ENCODE peak calls at places on chromosomes 7 and 10, in eight cellular contexts. One of them, this sample, is unnamed. For H3K27me3 and H3K4me1, the result is how much of the 10 kb centered on the place peaks cover.

GRCh38 chr10:71831646-71832552 is 19.2 kb downstream of the PSAP start:
- DNase-seq in colonic mucosa: no peak
- DNase-seq in neuronal stem cell: no peak
- DNase-seq in CD8-positive, alpha-beta T cell: no peak
- DNase-seq in lower lobe of right lung: no peak
- DNase-seq in stomach: peak
- DNase-seq in cardiac muscle cell: no peak
- DNase-seq in iPS DF 6.9: no peak
- DNase-seq in this sample: no peak

GRCh38 chr10:67779455-67780205 is 58.4 kb downstream of the DNAJC12 start:
- DNase-seq in colonic mucosa: peak
- DNase-seq in neuronal stem cell: peak
- DNase-seq in CD8-positive, alpha-beta T cell: peak
- DNase-seq in lower lobe of right lung: no peak
- DNase-seq in stomach: peak
- DNase-seq in cardiac muscle cell: peak
- DNase-seq in iPS DF 6.9: peak
- DNase-seq in this sample: peak

GRCh38 chr7:8747338-8747737 is 313.9 kb downstream of the NXPH1 start:
- DNase-seq in colonic mucosa: no peak
- DNase-seq in neuronal stem cell: no peak
- DNase-seq in CD8-positive, alpha-beta T cell: no peak
- DNase-seq in lower lobe of right lung: no peak
- DNase-seq in stomach: no peak
- DNase-seq in cardiac muscle cell: no peak
- DNase-seq in iPS DF 6.9: no peak
- DNase-seq in this sample: no peak

GRCh38 chr10:28043941-28044340 is 45.1 kb upstream of the ODAD2 start:
- DNase-seq in colonic mucosa: no peak
- DNase-seq in neuronal stem cell: no peak
- DNase-seq in CD8-positive, alpha-beta T cell: no peak
- DNase-seq in lower lobe of right lung: no peak
- DNase-seq in stomach: no peak
- DNase-seq in cardiac muscle cell: no peak
- DNase-seq in iPS DF 6.9: no peak
- DNase-seq in this sample: no peak

GRCh38 chr10:66827353-66827752 is 98.5 kb upstream of the LRRTM3 start:
- DNase-seq in colonic mucosa: no peak
- DNase-seq in neuronal stem cell: no peak
- DNase-seq in CD8-positive, alpha-beta T cell: no peak
- DNase-seq in lower lobe of right lung: no peak
- DNase-seq in stomach: no peak
- DNase-seq in cardiac muscle cell: no peak
- DNase-seq in iPS DF 6.9: no peak
- DNase-seq in this sample: no peak

GRCh38 chr7:155603190-155603857 is 41.1 kb upstream of the RBM33 start:
- DNase-seq in colonic mucosa: no peak
- DNase-seq in neuronal stem cell: no peak
- DNase-seq in CD8-positive, alpha-beta T cell: no peak
- DNase-seq in lower lobe of right lung: no peak
- DNase-seq in stomach: no peak
- DNase-seq in cardiac muscle cell: peak
- DNase-seq in iPS DF 6.9: no peak
- DNase-seq in this sample: no peak

GRCh38 chr7:2295936-2296620 is 18.2 kb downstream of the SNX8 start:
- DNase-seq in colonic mucosa: no peak
- DNase-seq in neuronal stem cell: no peak
- DNase-seq in CD8-positive, alpha-beta T cell: no peak
- DNase-seq in lower lobe of right lung: no peak
- DNase-seq in stomach: no peak
- DNase-seq in cardiac muscle cell: no peak
- DNase-seq in iPS DF 6.9: no peak
- DNase-seq in this sample: no peak

GRCh38 chr7:15765753-15766152 is 79.3 kb upstream of the MEOX2 start:
- DNase-seq in colonic mucosa: no peak
- DNase-seq in neuronal stem cell: peak
- DNase-seq in CD8-positive, alpha-beta T cell: no peak
- DNase-seq in lower lobe of right lung: no peak
- DNase-seq in stomach: no peak
- DNase-seq in cardiac muscle cell: no peak
- DNase-seq in iPS DF 6.9: no peak
- DNase-seq in this sample: no peak

GRCh38 chr10:43272030-43272429 is 5.2 kb upstream of the RASGEF1A start:
- DNase-seq in colonic mucosa: no peak
- DNase-seq in neuronal stem cell: no peak
- DNase-seq in CD8-positive, alpha-beta T cell: no peak
- DNase-seq in lower lobe of right lung: no peak
- DNase-seq in stomach: no peak
- DNase-seq in cardiac muscle cell: no peak
- DNase-seq in iPS DF 6.9: no peak
- DNase-seq in this sample: no peak

GRCh38 chr7:37119296-37119695 is 329.4 kb downstream of the ELMO1 start:
- DNase-seq in colonic mucosa: no peak
- DNase-seq in neuronal stem cell: no peak
- DNase-seq in CD8-positive, alpha-beta T cell: no peak
- DNase-seq in lower lobe of right lung: no peak
- DNase-seq in stomach: no peak
- DNase-seq in cardiac muscle cell: no peak
- DNase-seq in iPS DF 6.9: no peak
- DNase-seq in this sample: no peak

GRCh38 chr7:17965600-17965999 is 25.3 kb upstream of the SNX13 start:
- DNase-seq in colonic mucosa: no peak
- DNase-seq in neuronal stem cell: no peak
- DNase-seq in CD8-positive, alpha-beta T cell: no peak
- DNase-seq in lower lobe of right lung: no peak
- DNase-seq in stomach: no peak
- DNase-seq in cardiac muscle cell: no peak
- DNase-seq in iPS DF 6.9: no peak
- DNase-seq in this sample: no peak

GRCh38 chr10:70960783-70961570 is 72.6 kb upstream of the PCBD1 start:
- DNase-seq in colonic mucosa: no peak
- DNase-seq in neuronal stem cell: no peak
- DNase-seq in CD8-positive, alpha-beta T cell: no peak
- DNase-seq in lower lobe of right lung: no peak
- DNase-seq in stomach: no peak
- DNase-seq in cardiac muscle cell: no peak
- DNase-seq in iPS DF 6.9: no peak
- DNase-seq in this sample: no peak

GRCh38 chr7:38744746-38745145 is 113.6 kb upstream of the AMPH start:
- DNase-seq in colonic mucosa: no peak
- DNase-seq in neuronal stem cell: no peak
- DNase-seq in CD8-positive, alpha-beta T cell: no peak
- DNase-seq in lower lobe of right lung: no peak
- DNase-seq in stomach: no peak
- DNase-seq in cardiac muscle cell: no peak
- DNase-seq in iPS DF 6.9: no peak
- DNase-seq in this sample: no peak

GRCh38 chr10:60021324-60021723 is 115.0 kb upstream of the CCDC6 start:
- DNase-seq in colonic mucosa: no peak
- DNase-seq in neuronal stem cell: no peak
- DNase-seq in CD8-positive, alpha-beta T cell: no peak
- DNase-seq in lower lobe of right lung: no peak
- DNase-seq in stomach: no peak
- DNase-seq in cardiac muscle cell: no peak
- DNase-seq in iPS DF 6.9: no peak
- DNase-seq in this sample: no peak

GRCh38 chr7:136067277-136067676 is 90.1 kb upstream of the MTPN start:
- DNase-seq in colonic mucosa: no peak
- DNase-seq in neuronal stem cell: no peak
- DNase-seq in CD8-positive, alpha-beta T cell: no peak
- DNase-seq in lower lobe of right lung: no peak
- DNase-seq in stomach: no peak
- DNase-seq in cardiac muscle cell: no peak
- DNase-seq in iPS DF 6.9: no peak
- DNase-seq in this sample: no peak
- H3K27me3 ChIP-seq in colonic mucosa: under half
- H3K27me3 ChIP-seq in neuronal stem cell: under half
- H3K27me3 ChIP-seq in CD8-positive, alpha-beta T cell: under half
- H3K27me3 ChIP-seq in lower lobe of right lung: under half
- H3K27me3 ChIP-seq in stomach: under half
- H3K27me3 ChIP-seq in cardiac muscle cell: under half
- H3K27me3 ChIP-seq in iPS DF 6.9: under half
- H3K27me3 ChIP-seq in this sample: under half

GRCh38 chr7:44048031-44048795 is 3.7 kb downstream of the DBNL start:
- DNase-seq in colonic mucosa: no peak
- DNase-seq in neuronal stem cell: no peak
- DNase-seq in CD8-positive, alpha-beta T cell: no peak
- DNase-seq in lower lobe of right lung: no peak
- DNase-seq in stomach: no peak
- DNase-seq in cardiac muscle cell: no peak
- DNase-seq in iPS DF 6.9: no peak
- DNase-seq in this sample: no peak
- H3K4me1 ChIP-seq in colonic mucosa: under half
- H3K4me1 ChIP-seq in neuronal stem cell: under half
- H3K4me1 ChIP-seq in CD8-positive, alpha-beta T cell: half or more
- H3K4me1 ChIP-seq in lower lobe of right lung: half or more
- H3K4me1 ChIP-seq in stomach: under half
- H3K4me1 ChIP-seq in cardiac muscle cell: under half
- H3K4me1 ChIP-seq in iPS DF 6.9: under half
- H3K4me1 ChIP-seq in this sample: half or more

GRCh38 chr7:44977956-44978355 is 859 bp downstream of the MYO1G start:
- DNase-seq in colonic mucosa: no peak
- DNase-seq in neuronal stem cell: no peak
- DNase-seq in CD8-positive, alpha-beta T cell: no peak
- DNase-seq in lower lobe of right lung: no peak
- DNase-seq in stomach: peak
- DNase-seq in cardiac muscle cell: no peak
- DNase-seq in iPS DF 6.9: no peak
- DNase-seq in this sample: peak

GRCh38 chr7:44979481-44980392 is 922 bp upstream of the MYO1G start:
- DNase-seq in colonic mucosa: no peak
- DNase-seq in neuronal stem cell: no peak
- DNase-seq in CD8-positive, alpha-beta T cell: no peak
- DNase-seq in lower lobe of right lung: no peak
- DNase-seq in stomach: no peak
- DNase-seq in cardiac muscle cell: no peak
- DNase-seq in iPS DF 6.9: no peak
- DNase-seq in this sample: no peak

GRCh38 chr7:44977304-44977858 is 1.4 kb downstream of the MYO1G start:
- DNase-seq in colonic mucosa: no peak
- DNase-seq in neuronal stem cell: no peak
- DNase-seq in CD8-positive, alpha-beta T cell: peak
- DNase-seq in lower lobe of right lung: no peak
- DNase-seq in stomach: no peak
- DNase-seq in cardiac muscle cell: no peak
- DNase-seq in iPS DF 6.9: no peak
- DNase-seq in this sample: peak

GRCh38 chr7:44980393-44981034 is 1.7 kb upstream of the MYO1G start:
- DNase-seq in colonic mucosa: no peak
- DNase-seq in neuronal stem cell: no peak
- DNase-seq in CD8-positive, alpha-beta T cell: no peak
- DNase-seq in lower lobe of right lung: no peak
- DNase-seq in stomach: no peak
- DNase-seq in cardiac muscle cell: peak
- DNase-seq in iPS DF 6.9: no peak
- DNase-seq in this sample: peak

GRCh38 chr7:44978511-44979366 is at the start of gene MYO1G:
- DNase-seq in colonic mucosa: peak
- DNase-seq in neuronal stem cell: no peak
- DNase-seq in CD8-positive, alpha-beta T cell: peak
- DNase-seq in lower lobe of right lung: peak
- DNase-seq in stomach: peak
- DNase-seq in cardiac muscle cell: no peak
- DNase-seq in iPS DF 6.9: no peak
- DNase-seq in this sample: peak
- H3K4me3 ChIP-seq in colonic mucosa: peak
- H3K4me3 ChIP-seq in neuronal stem cell: no peak
- H3K4me3 ChIP-seq in CD8-positive, alpha-beta T cell: peak
- H3K4me3 ChIP-seq in lower lobe of right lung: peak
- H3K4me3 ChIP-seq in stomach: peak
- H3K4me3 ChIP-seq in cardiac muscle cell: no peak
- H3K4me3 ChIP-seq in iPS DF 6.9: no peak
- H3K4me3 ChIP-seq in this sample: peak

DNA sequence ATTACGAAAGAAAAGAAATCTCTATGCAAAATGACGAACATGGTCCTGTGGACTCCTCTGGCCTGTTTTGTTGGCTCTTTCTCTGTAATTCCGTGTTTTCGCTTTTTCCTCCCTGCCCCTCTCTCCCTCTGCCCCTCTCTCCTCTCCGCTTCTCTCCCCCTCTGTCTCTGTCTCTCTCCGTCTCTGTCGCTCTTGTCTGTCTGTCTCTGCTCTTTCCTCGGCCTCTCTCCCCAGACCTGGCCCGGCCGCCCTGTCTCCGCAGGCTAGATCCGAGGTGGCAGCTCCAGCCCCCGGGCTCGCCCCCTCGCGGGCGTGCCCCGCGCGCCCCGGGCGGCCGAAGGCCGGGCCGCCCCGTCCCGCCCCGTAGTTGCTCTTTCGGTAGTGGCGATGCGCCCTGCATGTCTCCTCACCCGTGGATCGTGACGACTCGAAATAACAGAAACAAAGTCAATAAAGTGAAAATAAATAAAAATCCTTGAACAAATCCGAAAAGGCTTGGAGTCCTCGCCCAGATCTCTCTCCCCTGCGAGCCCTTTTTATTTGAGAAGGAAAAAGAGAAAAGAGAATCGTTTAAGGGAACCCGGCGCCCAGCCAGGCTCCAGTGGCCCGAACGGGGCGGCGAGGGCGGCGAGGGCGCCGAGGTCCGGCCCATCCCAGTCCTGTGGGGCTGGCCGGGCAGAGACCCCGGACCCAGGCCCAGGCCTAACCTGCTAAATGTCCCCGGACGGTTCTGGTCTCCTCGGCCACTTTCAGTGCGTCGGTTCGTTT is 83.5 kb upstream of the SLF2 start:
- DNase-seq in colonic mucosa: no peak
- DNase-seq in neuronal stem cell: no peak
- DNase-seq in CD8-positive, alpha-beta T cell: no peak
- DNase-seq in lower lobe of right lung: no peak
- DNase-seq in stomach: no peak
- DNase-seq in cardiac muscle cell: no peak
- DNase-seq in iPS DF 6.9: no peak
- DNase-seq in this sample: no peak
- H3K27me3 ChIP-seq in colonic mucosa: half or more
- H3K27me3 ChIP-seq in neuronal stem cell: half or more
- H3K27me3 ChIP-seq in CD8-positive, alpha-beta T cell: half or more
- H3K27me3 ChIP-seq in lower lobe of right lung: half or more
- H3K27me3 ChIP-seq in stomach: under half
- H3K27me3 ChIP-seq in cardiac muscle cell: half or more
- H3K27me3 ChIP-seq in iPS DF 6.9: half or more
- H3K27me3 ChIP-seq in this sample: half or more

GRCh38 chr10:119872860-119873671 is 423 bp upstream of the MCMBP start:
- DNase-seq in colonic mucosa: peak
- DNase-seq in neuronal stem cell: peak
- DNase-seq in CD8-positive, alpha-beta T cell: peak
- DNase-seq in lower lobe of right lung: peak
- DNase-seq in stomach: peak
- DNase-seq in cardiac muscle cell: peak
- DNase-seq in iPS DF 6.9: peak
- DNase-seq in this sample: peak

GRCh38 chr10:119867317-119867716 is 5.3 kb downstream of the MCMBP start:
- DNase-seq in colonic mucosa: no peak
- DNase-seq in neuronal stem cell: no peak
- DNase-seq in CD8-positive, alpha-beta T cell: no peak
- DNase-seq in lower lobe of right lung: no peak
- DNase-seq in stomach: no peak
- DNase-seq in cardiac muscle cell: no peak
- DNase-seq in iPS DF 6.9: no peak
- DNase-seq in this sample: no peak

GRCh38 chr10:119872610-119872859 is at the start of gene MCMBP:
- DNase-seq in colonic mucosa: no peak
- DNase-seq in neuronal stem cell: no peak
- DNase-seq in CD8-positive, alpha-beta T cell: peak
- DNase-seq in lower lobe of right lung: no peak
- DNase-seq in stomach: no peak
- DNase-seq in cardiac muscle cell: no peak
- DNase-seq in iPS DF 6.9: no peak
- DNase-seq in this sample: no peak

GRCh38 chr10:119871881-119872609 is 598 bp downstream of the MCMBP start:
- DNase-seq in colonic mucosa: peak
- DNase-seq in neuronal stem cell: peak
- DNase-seq in CD8-positive, alpha-beta T cell: peak
- DNase-seq in lower lobe of right lung: peak
- DNase-seq in stomach: peak
- DNase-seq in cardiac muscle cell: peak
- DNase-seq in iPS DF 6.9: no peak
- DNase-seq in this sample: peak
- H3K4me1 ChIP-seq in colonic mucosa: under half
- H3K4me1 ChIP-seq in neuronal stem cell: under half
- H3K4me1 ChIP-seq in CD8-positive, alpha-beta T cell: under half
- H3K4me1 ChIP-seq in lower lobe of right lung: under half
- H3K4me1 ChIP-seq in stomach: under half
- H3K4me1 ChIP-seq in cardiac muscle cell: under half
- H3K4me1 ChIP-seq in iPS DF 6.9: under half
- H3K4me1 ChIP-seq in this sample: under half